ENCODE peak calls at places on chromosomes 16 and 17, in six cellular contexts. C is ascending aorta, X is Peyer's patch, I is lung, M is thoracic aorta, R is brain microvascular endothelial cell. D is an unnamed sample.

GRCh38 chr17:35709874-35710273 is 21.6 kb upstream of the RASL10B start:
- DNase-seq in C (no peak), I (no peak), R (no peak), M (no peak), X (no peak), D (no peak)

GRCh38 chr16:66324785-66325184 is 41.7 kb upstream of the CDH5 start:
- DNase-seq in R (peak; percentile 28), X (no peak), I (no peak), M (no peak), C (no peak), D (no peak)

GRCh38 chr17:66605561-66605960 is 229.4 kb upstream of the CACNG5 start:
- DNase-seq in M (no peak), C (no peak), I (no peak), R (no peak), X (no peak), D (no peak)

GRCh38 chr16:4515611-4516233 is 22.9 kb downstream of the CDIP1 start:
- DNase-seq in M (no peak), C (no peak), I (no peak), X (no peak), R (no peak), D (no peak)

GRCh38 chr16:88885693-88886253 is 19.3 kb upstream of the PABPN1L start:
- DNase-seq in I (no peak), C (no peak), R (no peak), X (no peak), M (no peak), D (no peak)

GRCh38 chr16:30112197-30113030 is 923 bp downstream of the GDPD3 start:
- DNase-seq in R (peak; percentile 29), X (peak; percentile 86), I (no peak), C (peak; percentile 79), M (no peak), D (no peak)

GRCh38 chr17:2140683-2141082 is 85.8 kb downstream of the HIC1 start:
- DNase-seq in R (no peak), X (no peak), M (no peak), C (no peak), I (no peak), D (no peak)

GRCh38 chr16:11698271-11698689 is 30.0 kb downstream of the SNN start:
- DNase-seq in X (no peak), C (no peak), M (no peak), I (no peak), R (peak; percentile 42), D (no peak)

GRCh38 chr16:84514874-84515835 is 10.7 kb upstream of the MEAK7 start:
- DNase-seq in X (peak; percentile 93), R (no peak), M (no peak), C (no peak), I (peak; percentile 62), D (no peak)

GRCh38 chr16:84911490-84912216 is 91.9 kb downstream of the CRISPLD2 start:
- DNase-seq in I (no peak), R (no peak), C (no peak), M (no peak), X (no peak), D (no peak)

GRCh38 chr16:30775381-30776099 is 11.5 kb downstream of the ZNF629 start:
- DNase-seq in X (peak; percentile 86), R (peak; percentile 78), C (peak; percentile 90), I (peak; percentile 88), M (peak; percentile 50), D (no peak)

GRCh38 chr16:583815-584591 is 5.9 kb upstream of the RAB40C start:
- DNase-seq in C (no peak), I (no peak), R (no peak), X (no peak), M (no peak), D (no peak)

GRCh38 chr17:42276359-42276608 is at the start of gene STAT5B:
- DNase-seq in M (no peak), I (peak; percentile 58), C (peak; percentile 81), X (peak; percentile 85), R (peak; percentile 14), D (no peak)

GRCh38 chr17:30172560-30172959 is 55.9 kb downstream of the NSRP1 start:
- DNase-seq in C (no peak), R (no peak), M (no peak), X (no peak), I (no peak), D (no peak)

GRCh38 chr17:38797091-38797490 is 2.3 kb downstream of the PIP4K2B start:
- DNase-seq in X (no peak), C (no peak), R (peak; percentile 9), M (no peak), I (no peak), D (no peak)

DNA sequence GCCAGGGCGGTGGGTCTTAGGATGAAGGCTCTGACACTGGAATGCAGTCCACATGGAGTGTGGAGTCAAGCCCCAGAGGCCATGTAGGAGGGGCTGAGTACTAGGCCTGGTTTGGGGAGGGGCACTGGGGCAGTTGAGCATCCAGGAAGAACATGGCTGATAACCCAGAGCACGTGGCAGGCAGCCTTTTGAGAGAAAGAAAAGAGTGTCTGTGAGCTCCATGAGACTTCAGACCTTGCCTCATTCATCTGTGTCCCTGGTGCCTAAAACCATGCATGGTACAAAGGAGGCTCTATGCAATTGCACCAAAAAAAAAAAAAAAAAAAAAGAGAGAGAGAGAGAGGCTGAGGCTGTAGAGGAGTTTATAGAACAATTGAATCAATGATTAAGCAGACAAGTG is 14.6 kb downstream of the SLC46A1 start:
- DNase-seq in M (no peak), R (no peak), I (no peak), X (no peak), C (no peak), D (no peak)
- TF ChIP-seq CTCF in M (no peak), R (no peak), I (no peak), X (no peak), C (no peak), D (no peak)

GRCh38 chr17:55442462-55442861 is 20.8 kb upstream of the MMD start:
- DNase-seq in M (no peak), X (no peak), I (no peak), C (no peak), R (no peak), D (no peak)
- H3K27ac ChIP-seq in M (no peak overlapping the region), X (no peak overlapping the region), I (no peak overlapping the region), C (no peak overlapping the region), R (no peak overlapping the region), D (peak overlapping the region; percentile 73)

DNA sequence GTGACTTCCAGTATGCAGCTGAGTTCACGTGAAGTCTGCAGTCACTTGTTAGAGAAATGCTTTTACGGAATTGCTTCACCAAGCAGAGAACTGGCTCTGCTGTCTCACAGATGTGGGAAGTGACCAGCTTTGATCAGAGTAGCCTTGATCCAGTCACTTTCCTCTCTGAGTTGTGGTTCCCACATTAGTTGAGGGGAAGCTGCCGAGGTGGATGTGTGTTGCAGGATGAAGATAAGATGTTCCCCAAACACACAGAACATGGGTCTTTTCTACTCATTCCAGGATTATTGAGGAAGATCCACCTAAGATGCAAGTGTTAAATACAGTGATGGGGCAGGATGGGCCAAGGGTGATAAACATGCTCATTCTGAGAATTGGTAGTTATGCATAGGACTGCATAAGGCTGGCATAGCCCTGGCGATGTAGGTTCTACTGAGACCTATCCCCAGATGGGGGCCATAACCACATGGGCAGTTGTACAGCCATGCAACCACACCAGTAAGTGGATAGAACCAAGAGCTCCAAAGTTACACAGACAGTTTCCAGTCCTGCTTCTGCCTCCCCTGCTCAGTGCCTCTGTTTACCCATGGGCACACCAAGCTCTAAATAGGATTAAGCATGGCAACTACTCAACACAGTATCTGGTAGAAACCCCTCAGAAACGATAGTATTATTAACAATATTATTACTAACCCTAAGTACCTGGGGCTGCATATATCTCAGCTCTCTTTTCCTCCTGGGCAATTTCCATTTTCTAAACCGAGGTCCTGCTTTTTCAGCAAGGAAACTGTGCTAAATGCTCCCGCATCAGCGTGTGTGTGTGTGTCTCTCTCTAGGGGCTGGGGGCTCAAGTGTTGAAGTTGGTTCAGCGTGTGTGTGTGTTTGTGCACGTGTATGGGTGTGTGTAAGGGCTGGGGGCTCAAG is 169.0 kb upstream of the MAF start:
- DNase-seq in X (no peak), I (no peak), M (no peak), R (no peak), C (no peak), D (no peak)
- H3K4me3 ChIP-seq in X (peak overlapping the region; percentile 36), I (peak overlapping the region; percentile 40), M (peak overlapping the region; percentile 82), R (peak overlapping the region; percentile 76), C (peak overlapping the region; percentile 64), D (peak overlapping the region; percentile 66)

GRCh38 chr17:58193641-58194259 is 1.2 kb downstream of the EPX start:
- DNase-seq in I (no peak), M (no peak), R (no peak), C (peak; percentile 50), X (no peak), D (no peak)
- TF ChIP-seq CTCF in I (no peak), M (no peak), R (peak; percentile 10), C (no peak), X (no peak), D (no peak)

GRCh38 chr17:10170233-10170632 is 28.2 kb downstream of the GAS7 start:
- DNase-seq in M (no peak), C (no peak), I (no peak), X (no peak), R (no peak), D (no peak)
- H3K27ac ChIP-seq in M (no peak overlapping the region), C (no peak overlapping the region), I (no peak overlapping the region), X (no peak overlapping the region), R (no peak overlapping the region), D (no peak overlapping the region)

GRCh38 chr17:40100669-40101366 is 429 bp upstream of the NR1D1 start:
- DNase-seq in R (peak; percentile 98), X (peak; percentile 98), M (peak; percentile 94), I (peak; percentile 98), C (peak; percentile 99), D (peak; percentile 96)
- H3K4me3 ChIP-seq in R (peak overlapping the region; percentile 57), X (peak overlapping the region; percentile 64), M (peak overlapping the region; percentile 82), I (peak overlapping the region; percentile 78), C (peak overlapping the region; percentile 89), D (peak overlapping the region; percentile 76)

D was measured in AG04450.